ENCODE peak calls at places on chromosomes 6 and 20, in four cellular contexts. G, D, W and C are unnamed samples.

GRCh38 chr6:52317841-52318581 is 33.5 kb upstream of the MCM3 start:
- DNase-seq in G (no peak), D (peak; percentile 64), W (peak; percentile 18), C (peak; percentile 50)

GRCh38 chr6:41846666-41847237 is 48.4 kb downstream of the USP49 start:
- DNase-seq in G (no peak), D (peak; percentile 97), W (peak; percentile 84), C (peak; percentile 96)

GRCh38 chr6:139985236-139985815 is 610.9 kb upstream of the CITED2 start:
- DNase-seq in G (no peak), D (no peak), W (no peak), C (no peak)

GRCh38 chr20:16368645-16369292 is 204.5 kb downstream of the KIF16B start:
- DNase-seq in G (no peak), D (peak; percentile 61), W (no peak), C (peak; percentile 13)

GRCh38 chr6:120211955-120212792 is 862.6 kb upstream of the MAN1A1 start:
- DNase-seq in G (no peak), D (no peak), W (no peak), C (peak; percentile 19)

GRCh38 chr20:51319522-51319921 is 223.0 kb downstream of the NFATC2 start:
- DNase-seq in G (no peak), D (no peak), W (no peak), C (no peak)

GRCh38 chr20:64079273-64080012 is at the start of gene RGS19:
- DNase-seq in G (peak; percentile 54), D (peak; percentile 72), W (peak; percentile 58), C (peak; percentile 73)

GRCh38 chr20:61360296-61360695 is 108.2 kb downstream of the CDH4 start:
- DNase-seq in G (no peak), D (no peak), W (no peak), C (no peak)

GRCh38 chr6:143027058-143027457 is 33.6 kb upstream of the AIG1 start:
- DNase-seq in G (no peak), D (peak; percentile 40), W (no peak), C (peak; percentile 28)

GRCh38 chr20:21342656-21343345 is 39.7 kb downstream of the XRN2 start:
- DNase-seq in G (no peak), D (peak; percentile 23), W (no peak), C (peak; percentile 25)

GRCh38 chr6:71043902-71044301 is 87.0 kb upstream of the B3GAT2 start:
- DNase-seq in G (no peak), D (peak; percentile 8), W (no peak), C (peak; percentile 22)

GRCh38 chr20:54557836-54558590 is 82.6 kb downstream of the DOK5 start:
- DNase-seq in G (no peak), D (no peak), W (no peak), C (no peak)

GRCh38 chr6:43993881-43994523 is 133.2 kb downstream of the MRPL14 start:
- DNase-seq in G (no peak), D (no peak), W (no peak), C (no peak)

GRCh38 chr6:44074383-44075136 is 52.7 kb downstream of the MRPL14 start:
- DNase-seq in G (no peak), D (peak; percentile 85), W (no peak), C (peak; percentile 86)

GRCh38 chr6:19845271-19846046 is 8.3 kb downstream of the ID4 start:
- DNase-seq in G (no peak), D (peak; percentile 44), W (no peak), C (no peak)

GRCh38 chr20:60338556-60338955 is 380.3 kb downstream of the CDH26 start:
- DNase-seq in G (no peak), D (no peak), W (no peak), C (no peak)

GRCh38 chr6:39243809-39244208 is 14.5 kb upstream of the KCNK5 start:
- DNase-seq in G (no peak), D (no peak), W (no peak), C (no peak)

GRCh38 chr20:41135187-41135887 is 2.0 kb upstream of the PLCG1 start:
- DNase-seq in G (no peak), D (peak; percentile 34), W (peak; percentile 14), C (peak; percentile 37)

GRCh38 chr20:7355056-7355455 is 585.2 kb downstream of the HAO1 start:
- DNase-seq in G (no peak), D (no peak), W (no peak), C (no peak)

GRCh38 chr20:62362991-62363919 is 3.9 kb downstream of the LAMA5 start:
- DNase-seq in G (no peak), D (no peak), W (no peak), C (no peak)

GRCh38 chr20:5674176-5674660 is 76.0 kb upstream of the SHLD1 start:
- DNase-seq in G (no peak), D (no peak), W (no peak), C (no peak)

GRCh38 chr20:4673371-4674001 is 48.2 kb upstream of the PRND start:
- DNase-seq in G (no peak), D (no peak), W (no peak), C (no peak)

GRCh38 chr20:35283441-35284266 is 918 bp downstream of the EIF6 start:
- DNase-seq in G (no peak), D (peak; percentile 15), W (peak; percentile 72), C (no peak)

GRCh38 chr6:163085426-163085825 is 329.1 kb upstream of the QKI start:
- DNase-seq in G (no peak), D (no peak), W (no peak), C (no peak)

GRCh38 chr20:9460518-9460917 is 53.9 kb upstream of the LAMP5 start:
- DNase-seq in G (no peak), D (peak; percentile 74), W (peak; percentile 42), C (peak; percentile 82)

GRCh38 chr6:156102129-156102528 is 646.5 kb upstream of the NOX3 start:
- DNase-seq in G (no peak), D (peak; percentile 22), W (peak; percentile 2), C (peak; percentile 7)

GRCh38 chr6:126955621-126956020 is 162.8 kb upstream of the RSPO3 start:
- DNase-seq in G (no peak), D (no peak), W (no peak), C (no peak)

GRCh38 chr20:40640667-40641066 is 48.4 kb downstream of the MAFB start:
- DNase-seq in G (no peak), D (no peak), W (no peak), C (no peak)

GRCh38 chr6:166942393-166943168 is 13.8 kb downstream of the RNASET2 start:
- DNase-seq in G (no peak), D (no peak), W (no peak), C (no peak)

GRCh38 chr6:10166031-10166430 is 248.8 kb downstream of the TFAP2A start:
- DNase-seq in G (no peak), D (no peak), W (no peak), C (no peak)

GRCh38 chr20:58312836-58313235 is 3.3 kb downstream of the RAB22A start:
- DNase-seq in G (no peak), D (no peak), W (no peak), C (no peak)